ENCODE peak calls at places on chromosomes 7 and 10, in eight cellular contexts. D is heart right ventricle, Y is WTC11, H is GM10248, X is fibroblast of the aortic adventitia, E is thoracic aorta, Q is heart left ventricle, J is neural crest cell. G is an unnamed sample.

GRCh38 chr10:85445702-85446101 is 920.9 kb downstream of the GRID1 start:
- DNase-seq in D (no peak), Y (no peak), H (no peak), X (no peak), E (no peak), Q (no peak), J (no peak), G (no peak)

GRCh38 chr7:122884186-122884585 is 2.1 kb downstream of the CADPS2 start:
- DNase-seq in D (no peak), Y (no peak), H (no peak), X (no peak), E (no peak), Q (no peak), J (no peak), G (no peak)

GRCh38 chr10:23136462-23136861 is 41.1 kb downstream of the MSRB2 start:
- DNase-seq in D (no peak), Y (no peak), H (no peak), X (no peak), E (no peak), Q (no peak), J (no peak), G (no peak)

GRCh38 chr7:79268730-79269129 is 184.7 kb downstream of the MAGI2 start:
- DNase-seq in D (no peak), Y (no peak), H (no peak), X (no peak), E (no peak), Q (no peak), J (no peak), G (no peak)

GRCh38 chr7:127177156-127177555 is 75.6 kb downstream of the GRM8 start:
- DNase-seq in D (no peak), Y (no peak), H (no peak), X (no peak), E (no peak), Q (no peak), J (no peak), G (no peak)

GRCh38 chr10:381805-382204 is 246.6 kb downstream of the ZMYND11 start:
- DNase-seq in D (no peak), Y (no peak), H (no peak), X (no peak), E (no peak), Q (no peak), J (no peak), G (no peak)

GRCh38 chr10:72087392-72087968 is 871 bp downstream of the SPOCK2 start:
- DNase-seq in D (no peak), Y (peak), H (peak), X (no peak), E (no peak), Q (no peak), J (no peak), G (peak)

GRCh38 chr10:35916791-35917190 is 274.7 kb upstream of the FZD8 start:
- DNase-seq in D (no peak), Y (no peak), H (no peak), X (no peak), E (no peak), Q (no peak), J (no peak), G (no peak)

GRCh38 chr10:60661627-60662026 is 116.7 kb upstream of the CDK1 start:
- DNase-seq in D (no peak), Y (no peak), H (no peak), X (peak), E (no peak), Q (no peak), J (no peak), G (no peak)

GRCh38 chr10:119441921-119442757 is 100.4 kb downstream of the RGS10 start:
- DNase-seq in D (no peak), Y (no peak), H (no peak), X (no peak), E (no peak), Q (peak), J (no peak), G (no peak)

GRCh38 chr10:104622598-104623209 is 18.4 kb upstream of the SORCS3 start:
- DNase-seq in D (no peak), Y (peak), H (no peak), X (no peak), E (no peak), Q (no peak), J (no peak), G (no peak)

GRCh38 chr10:86262671-86263165 is 103.9 kb downstream of the GRID1 start:
- DNase-seq in D (no peak), Y (no peak), H (no peak), X (no peak), E (no peak), Q (no peak), J (no peak), G (no peak)

GRCh38 chr7:25851332-25852248 is 300.4 kb upstream of the NFE2L3 start:
- DNase-seq in D (peak), Y (peak), H (peak), X (peak), E (peak), Q (peak), J (peak), G (peak)

GRCh38 chr10:110337401-110337800 is 32.7 kb upstream of the SMNDC1 start:
- DNase-seq in D (no peak), Y (no peak), H (no peak), X (no peak), E (no peak), Q (no peak), J (no peak), G (no peak)

GRCh38 chr7:2627258-2628136 is 4.3 kb upstream of the TTYH3 start:
- DNase-seq in D (no peak), Y (no peak), H (no peak), X (no peak), E (no peak), Q (no peak), J (no peak), G (no peak)

GRCh38 chr10:3935933-3936359 is 150.9 kb upstream of the KLF6 start:
- DNase-seq in D (no peak), Y (no peak), H (no peak), X (no peak), E (no peak), Q (no peak), J (no peak), G (no peak)

GRCh38 chr7:105198223-105198622 is 184.2 kb downstream of the KMT2E start:
- DNase-seq in D (no peak), Y (no peak), H (no peak), X (peak), E (no peak), Q (no peak), J (no peak), G (no peak)

GRCh38 chr7:81339946-81340345 is 421.1 kb upstream of the SEMA3C start:
- DNase-seq in D (no peak), Y (no peak), H (no peak), X (peak), E (no peak), Q (no peak), J (no peak), G (no peak)

GRCh38 chr10:44960482-44961230 is 1.1 kb downstream of the RASSF4 start:
- DNase-seq in D (no peak), Y (no peak), H (no peak), X (no peak), E (no peak), Q (no peak), J (no peak), G (no peak)

GRCh38 chr7:85154282-85154937 is 32.4 kb downstream of the SEMA3D start:
- DNase-seq in D (no peak), Y (no peak), H (no peak), X (no peak), E (no peak), Q (no peak), J (no peak), G (no peak)

GRCh38 chr7:124322561-124322960 is 289.7 kb upstream of the TMEM229A start:
- DNase-seq in D (no peak), Y (no peak), H (no peak), X (no peak), E (no peak), Q (no peak), J (no peak), G (no peak)

GRCh38 chr10:73818402-73818801 is 7.0 kb upstream of the NDST2 start:
- DNase-seq in D (no peak), Y (peak), H (no peak), X (no peak), E (no peak), Q (no peak), J (no peak), G (no peak)

GRCh38 chr7:135100856-135101255 is 47.0 kb upstream of the TMEM140 start:
- DNase-seq in D (no peak), Y (no peak), H (no peak), X (peak), E (no peak), Q (no peak), J (no peak), G (no peak)

GRCh38 chr7:29866490-29866930 is 60.2 kb downstream of the WIPF3 start:
- DNase-seq in D (peak), Y (no peak), H (no peak), X (peak), E (no peak), Q (peak), J (no peak), G (no peak)

GRCh38 chr7:135771961-135772638 is 23.5 kb upstream of the FAM180A start:
- DNase-seq in D (no peak), Y (no peak), H (no peak), X (peak), E (no peak), Q (no peak), J (no peak), G (no peak)

GRCh38 chr10:63213489-63213888 is 80.4 kb downstream of the NRBF2 start:
- DNase-seq in D (no peak), Y (no peak), H (no peak), X (no peak), E (no peak), Q (no peak), J (no peak), G (no peak)

GRCh38 chr10:133466683-133467275 is 13.0 kb downstream of the SCART1 start:
- DNase-seq in D (no peak), Y (no peak), H (peak), X (no peak), E (no peak), Q (no peak), J (no peak), G (no peak)

GRCh38 chr10:91944880-91945630 is 21.5 kb downstream of the BTAF1 start:
- DNase-seq in D (no peak), Y (no peak), H (no peak), X (no peak), E (no peak), Q (no peak), J (no peak), G (no peak)

GRCh38 chr7:99375070-99375807 is 709 bp downstream of the ARPC1B start:
- DNase-seq in D (peak), Y (peak), H (peak), X (peak), E (peak), Q (peak), J (peak), G (peak)

GRCh38 chr7:121954803-121955202 is 81.8 kb downstream of the PTPRZ1 start:
- DNase-seq in D (no peak), Y (no peak), H (no peak), X (peak), E (no peak), Q (no peak), J (no peak), G (no peak)

GRCh38 chr7:14896461-14896860 is 6.1 kb downstream of the DGKB start:
- DNase-seq in D (no peak), Y (no peak), H (no peak), X (no peak), E (no peak), Q (no peak), J (no peak), G (no peak)

GRCh38 chr10:132458595-132459251 is 61.7 kb downstream of the PWWP2B start:
- DNase-seq in D (peak), Y (peak), H (peak), X (peak), E (no peak), Q (peak), J (peak), G (peak)

GRCh38 chr7:8418627-8419245 is 14.7 kb upstream of the NXPH1 start:
- DNase-seq in D (no peak), Y (peak), H (peak), X (peak), E (no peak), Q (no peak), J (peak), G (peak)

GRCh38 chr10:16856567-16856966 is 39.3 kb upstream of the RSU1 start:
- DNase-seq in D (no peak), Y (no peak), H (no peak), X (peak), E (no peak), Q (no peak), J (no peak), G (no peak)

GRCh38 chr10:43078986-43079273 is 2.1 kb downstream of the RET start:
- DNase-seq in D (peak), Y (peak), H (peak), X (peak), E (no peak), Q (no peak), J (peak), G (peak)

GRCh38 chr10:97067716-97068391 is 117.9 kb downstream of the SLIT1 start:
- DNase-seq in D (no peak), Y (no peak), H (no peak), X (no peak), E (no peak), Q (no peak), J (no peak), G (no peak)
- TF ChIP-seq CTCF in D (no peak), Y (no peak), H (no peak), X (no peak), E (no peak), Q (no peak), J (peak), G (no peak)

GRCh38 chr7:48126037-48126436 is 37.0 kb downstream of the UPP1 start:
- DNase-seq in D (no peak), Y (no peak), H (no peak), X (no peak), E (no peak), Q (no peak), J (no peak), G (no peak)
- TF ChIP-seq CTCF in D (no peak), Y (no peak), H (no peak), X (no peak), E (no peak), Q (no peak), J (no peak), G (no peak)

GRCh38 chr7:138449580-138449979 is 10.5 kb upstream of the TRIM24 start:
- DNase-seq in D (no peak), Y (peak), H (no peak), X (no peak), E (no peak), Q (no peak), J (peak), G (no peak)
- TF ChIP-seq CTCF in D (peak), Y (peak), H (peak), X (peak), E (no peak), Q (peak), J (peak), G (peak)

GRCh38 chr10:52883996-52884871 is 111.7 kb upstream of the MBL2 start:
- DNase-seq in D (no peak), Y (peak), H (peak), X (peak), E (no peak), Q (no peak), J (peak), G (peak)
- TF ChIP-seq CTCF in D (peak), Y (peak), H (peak), X (peak), E (peak), Q (peak), J (peak), G (peak)

GRCh38 chr7:71706576-71706975 is 574.6 kb downstream of the GALNT17 start:
- DNase-seq in D (no peak), Y (no peak), H (no peak), X (no peak), E (no peak), Q (no peak), J (no peak), G (no peak)
- TF ChIP-seq CTCF in D (no peak), Y (no peak), H (no peak), X (no peak), E (no peak), Q (no peak), J (no peak), G (no peak)

GRCh38 chr10:79385392-79385795 is 38.1 kb downstream of the PPIF start:
- DNase-seq in D (no peak), Y (peak), H (peak), X (no peak), E (no peak), Q (peak), J (no peak), G (peak)

GRCh38 chr10:79387974-79388850 is 40.9 kb downstream of the PPIF start:
- DNase-seq in D (peak), Y (no peak), H (no peak), X (no peak), E (no peak), Q (peak), J (peak), G (peak)

GRCh38 chr10:79385804-79386531 is 38.7 kb downstream of the PPIF start:
- DNase-seq in D (no peak), Y (peak), H (peak), X (no peak), E (no peak), Q (peak), J (peak), G (peak)

GRCh38 chr10:79386637-79387465 is 39.6 kb downstream of the PPIF start:
- DNase-seq in D (no peak), Y (peak), H (peak), X (no peak), E (peak), Q (peak), J (peak), G (peak)

GRCh38 chr10:79387466-79387973 is 40.3 kb downstream of the PPIF start:
- DNase-seq in D (peak), Y (peak), H (peak), X (no peak), E (no peak), Q (no peak), J (no peak), G (peak)
- TF ChIP-seq CTCF in D (no peak), Y (no peak), H (no peak), X (no peak), E (no peak), Q (no peak), J (no peak), G (no peak)

G was measured in GM13976.